ENCODE peak calls at places on chromosomes 7 and 10, in seven cellular contexts. P is K562, O is HEK293T, J is WTC11, B is H1, K is HepG2, L is GM12878. W is an unnamed sample.

GRCh38 chr7:139773372-139773771 is 4.4 kb downstream of the HIPK2 start:
- DNase-seq in P (no peak), O (no peak), L (no peak), J (no peak), K (no peak), B (no peak), W (no peak)

GRCh38 chr7:12056977-12057376 is 154.1 kb upstream of the TMEM106B start:
- DNase-seq in K (no peak), J (no peak), B (no peak), O (no peak), L (no peak), P (no peak), W (no peak)

GRCh38 chr10:29392376-29393021 is 103.6 kb downstream of the LYZL1 start:
- DNase-seq in J (peak; percentile 64), B (peak; percentile 69), O (peak; percentile 32), P (peak; percentile 57), K (peak; percentile 54), L (no peak), W (no peak)

GRCh38 chr7:139743967-139744767 is 33.6 kb downstream of the HIPK2 start:
- DNase-seq in L (no peak), B (no peak), P (no peak), K (no peak), O (no peak), J (no peak), W (no peak)

GRCh38 chr7:37535841-37536240 is 87.2 kb upstream of the ELMO1 start:
- DNase-seq in J (no peak), B (no peak), P (no peak), K (no peak), L (no peak), O (no peak), W (no peak)

GRCh38 chr10:61836888-61837747 is 64.4 kb upstream of the ARID5B start:
- DNase-seq in O (no peak), L (no peak), K (peak; percentile 90), P (no peak), B (no peak), J (no peak), W (peak; percentile 77)

GRCh38 chr10:60536529-60537114 is 146.9 kb upstream of the ANK3 start:
- DNase-seq in K (no peak), L (no peak), O (no peak), J (no peak), P (no peak), B (no peak), W (peak; percentile 48)

GRCh38 chr10:84164442-84164841 is 9.2 kb upstream of the GPR15LG start:
- DNase-seq in B (no peak), K (no peak), L (no peak), P (no peak), O (no peak), J (no peak), W (no peak)

GRCh38 chr10:63206997-63207952 is 74.1 kb downstream of the NRBF2 start:
- DNase-seq in L (peak; percentile 36), P (no peak), K (no peak), B (no peak), O (no peak), J (no peak), W (no peak)

GRCh38 chr7:41503438-41503837 is 199.5 kb downstream of the INHBA start:
- DNase-seq in J (no peak), B (no peak), L (no peak), K (no peak), P (no peak), O (no peak), W (no peak)

GRCh38 chr10:530717-531116 is 158.8 kb downstream of the DIP2C start:
- DNase-seq in L (no peak), P (no peak), O (no peak), J (no peak), K (no peak), B (no peak), W (no peak)

GRCh38 chr7:17852361-17852760 is 87.9 kb downstream of the SNX13 start:
- DNase-seq in B (no peak), L (no peak), K (no peak), O (no peak), J (no peak), P (no peak), W (no peak)

GRCh38 chr7:52771177-52771576 is 264.3 kb upstream of the POM121L12 start:
- DNase-seq in B (no peak), K (no peak), J (no peak), O (no peak), L (no peak), P (no peak), W (no peak)

GRCh38 chr7:64793106-64793755 is 997 bp upstream of the ZNF138 start:
- DNase-seq in P (no peak), J (no peak), B (no peak), L (no peak), O (no peak), K (no peak), W (no peak)

GRCh38 chr10:18005445-18005780 is 53.7 kb downstream of the SLC39A12 start:
- DNase-seq in J (no peak), B (no peak), O (no peak), L (no peak), P (no peak), K (no peak), W (no peak)

GRCh38 chr10:28984431-28984830 is 304.4 kb upstream of the LYZL1 start:
- DNase-seq in B (no peak), K (peak; percentile 33), P (peak; percentile 41), L (no peak), J (no peak), O (no peak), W (no peak)

GRCh38 chr10:129978980-129979379 is 14.9 kb upstream of the EBF3 start:
- DNase-seq in L (no peak), K (no peak), O (no peak), P (no peak), J (no peak), B (no peak), W (no peak)

GRCh38 chr7:150325110-150325611 is 1.8 kb upstream of the ACTR3C start:
- DNase-seq in K (no peak), B (no peak), L (no peak), O (no peak), J (no peak), P (peak; percentile 13), W (no peak)

GRCh38 chr7:137135654-137136350 is 207.7 kb downstream of the PTN start:
- DNase-seq in O (no peak), K (no peak), B (no peak), P (no peak), L (no peak), J (no peak), W (no peak)

GRCh38 chr10:43294241-43294658 is 27.4 kb upstream of the RASGEF1A start:
- DNase-seq in J (no peak), O (no peak), B (no peak), P (no peak), K (no peak), L (no peak), W (no peak)

GRCh38 chr7:35753761-35754603 is 46.9 kb upstream of the SEPTIN7 start:
- DNase-seq in K (no peak), O (no peak), P (no peak), L (no peak), B (no peak), J (no peak), W (no peak)

GRCh38 chr10:12934777-12935176 is 66.7 kb downstream of the CCDC3 start:
- DNase-seq in O (no peak), J (no peak), L (no peak), B (no peak), P (no peak), K (no peak), W (no peak)

GRCh38 chr10:110205051-110205675 is 2.2 kb upstream of the MXI1 start:
- DNase-seq in O (no peak), P (no peak), K (no peak), J (no peak), B (no peak), L (no peak), W (no peak)

GRCh38 chr10:131739201-131739600 is 161.6 kb upstream of the PPP2R2D start:
- DNase-seq in B (no peak), O (no peak), P (no peak), J (no peak), K (no peak), L (no peak), W (no peak)

GRCh38 chr10:59085641-59086502 is 90.6 kb upstream of the PHYHIPL start:
- DNase-seq in P (no peak), O (no peak), B (no peak), K (no peak), J (no peak), L (no peak), W (no peak)

GRCh38 chr7:6162650-6163366 is 109.6 kb downstream of the CYTH3 start:
- DNase-seq in J (no peak), K (no peak), O (no peak), L (no peak), P (no peak), B (no peak), W (no peak)
- TF ChIP-seq SP1 in J (no peak), K (no peak), O (no peak), L (no peak), P (no peak), B (no peak), W (no peak)

DNA sequence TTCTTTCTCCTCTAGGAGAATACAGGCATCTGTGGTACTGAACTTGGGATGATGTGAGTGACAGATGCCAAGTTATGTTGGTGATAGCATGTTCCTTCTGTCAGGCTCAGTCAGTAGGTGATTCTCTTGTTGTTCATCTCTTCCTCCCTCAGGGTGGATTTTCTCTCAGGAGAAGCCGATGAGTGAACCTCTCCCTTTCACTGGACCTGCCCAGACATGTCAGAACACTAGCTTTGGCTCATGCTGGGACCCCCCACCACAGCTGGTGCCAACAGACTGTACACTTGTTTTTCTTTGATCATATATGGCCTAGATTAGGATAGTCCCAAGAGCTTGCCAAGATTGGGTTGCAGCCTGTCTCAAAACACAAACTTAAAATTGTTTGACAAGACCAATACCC is 129.4 kb downstream of the BMPER start:
- DNase-seq in J (no peak), O (no peak), P (no peak), K (no peak), L (no peak), B (no peak), W (no peak)
- TF ChIP-seq SP1 in J (no peak), O (no peak), P (no peak), K (no peak), L (no peak), B (no peak), W (no peak)

DNA sequence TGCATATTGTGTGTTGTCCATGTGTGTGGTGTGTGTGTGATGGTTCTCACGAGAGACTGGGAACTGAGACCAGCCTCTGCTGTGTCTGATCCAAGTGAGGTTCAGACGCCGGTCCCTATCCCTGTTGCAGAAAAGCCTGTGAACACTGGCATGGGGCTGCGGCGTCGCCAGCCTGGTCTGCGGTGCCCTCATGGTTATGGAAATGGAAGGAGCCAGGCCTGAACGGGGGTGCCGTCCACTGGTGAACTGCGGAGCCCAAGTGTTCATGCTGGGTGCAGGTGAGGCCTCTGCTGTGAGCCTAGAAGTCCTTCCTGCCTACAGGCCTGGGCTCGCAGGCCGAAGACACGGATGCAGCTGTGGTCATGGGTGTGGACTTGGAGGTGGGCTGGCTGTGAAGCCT is 18.7 kb upstream of the NCAPG2 start:
- DNase-seq in P (no peak), J (no peak), O (no peak), B (peak; percentile 37), L (no peak), K (no peak), W (no peak)
- TF ChIP-seq SP1 in P (no peak), J (no peak), O (no peak), B (no peak), L (no peak), K (no peak), W (no peak)

DNA sequence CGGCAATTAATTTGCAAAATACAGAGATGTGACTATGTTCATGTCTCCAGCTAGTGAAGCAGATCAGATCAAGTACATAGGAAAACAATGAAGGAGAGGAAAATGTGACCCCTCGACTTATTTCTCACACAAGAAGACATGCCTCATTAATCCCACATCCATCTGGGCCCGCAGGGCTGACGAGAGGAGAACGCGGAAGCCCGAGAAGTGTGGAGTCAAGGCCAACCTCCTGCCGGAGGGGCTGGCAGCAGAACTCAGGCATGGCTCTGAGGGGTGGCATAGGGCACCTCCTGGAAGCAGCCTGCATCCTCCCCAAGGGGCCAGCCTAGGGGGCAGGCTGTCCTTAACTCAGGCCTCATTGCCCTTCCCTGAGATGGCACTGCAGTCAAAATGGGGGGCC is 54.4 kb downstream of the ZNF503 start:
- DNase-seq in K (no peak), O (no peak), L (no peak), B (no peak), P (no peak), J (no peak), W (no peak)
- TF ChIP-seq SP1 in K (no peak), O (no peak), L (no peak), B (no peak), P (no peak), J (no peak), W (no peak)